ENCODE peak calls at places on chromosomes 1 and 21, in ten cellular contexts. W is CD8-positive, alpha-beta T cell; A is iPS-NIHi11; F is A549; P is NCI-H345; J is HT1080; C is stimulated activated CD8-positive, alpha-beta memory T cell treated with anti-CD3 and anti-CD28 coated beads, Interleukin-2, amount 100 ng/mL, for 1 hour; X is BE2C; O is NCI-H1105 treated with DMSO at 0.1 percent for 48 hours; R is GM12892. L is an unnamed sample.

GRCh38 chr21:35963920-35964451 is 96.3 kb downstream of the SETD4 start:
- DNase-seq in W (no peak), A (peak; percentile 11), F (no peak), P (no peak), J (peak; percentile 80), C (no peak), X (peak; percentile 71), O (no peak), R (no peak), L (no peak)

GRCh38 chr1:235326719-235327558 is 1.0 kb downstream of the ARID4B start:
- DNase-seq in W (peak; percentile 61), A (peak; percentile 39), F (peak; percentile 28), P (peak; percentile 52), J (peak; percentile 31), C (peak; percentile 14), X (peak; percentile 51), O (peak; percentile 78), R (peak; percentile 29), L (peak; percentile 57)

GRCh38 chr1:17207046-17207445 is 2.1 kb downstream of the PADI1 start:
- DNase-seq in W (no peak), A (no peak), F (no peak), P (no peak), J (no peak), C (no peak), X (no peak), O (no peak), R (peak; percentile 63), L (no peak)

GRCh38 chr1:212607206-212607923 is 1.2 kb upstream of the ATF3 start:
- DNase-seq in W (peak; percentile 18), A (no peak), F (no peak), P (peak; percentile 37), J (no peak), C (no peak), X (no peak), O (peak; percentile 16), R (peak; percentile 33), L (no peak)

GRCh38 chr1:204432708-204433107 is 21.1 kb upstream of the PPP1R15B start:
- DNase-seq in W (no peak), A (no peak), F (no peak), P (no peak), J (no peak), C (no peak), X (no peak), O (no peak), R (no peak), L (no peak)

GRCh38 chr1:24513691-24514090 is 11.1 kb downstream of the RCAN3 start:
- DNase-seq in W (no peak), A (no peak), F (no peak), P (no peak), J (no peak), C (no peak), X (no peak), O (no peak), R (no peak), L (no peak)

GRCh38 chr1:66242646-66243547 is 291.1 kb upstream of the SGIP1 start:
- DNase-seq in W (peak; percentile 73), A (peak; percentile 71), F (peak; percentile 91), P (peak; percentile 84), J (peak; percentile 91), C (peak; percentile 24), X (peak; percentile 81), O (peak; percentile 85), R (peak; percentile 11), L (peak; percentile 68)

GRCh38 chr1:153796786-153797659 is 21.8 kb downstream of the SLC27A3 start:
- DNase-seq in W (peak; percentile 90), A (peak; percentile 90), F (peak; percentile 70), P (peak; percentile 93), J (peak; percentile 50), C (peak; percentile 63), X (peak; percentile 82), O (peak; percentile 71), R (peak; percentile 78), L (peak; percentile 83)

GRCh38 chr21:43911015-43911934 is 46.3 kb downstream of the AGPAT3 start:
- DNase-seq in W (no peak), A (no peak), F (no peak), P (no peak), J (no peak), C (no peak), X (no peak), O (no peak), R (no peak), L (no peak)

GRCh38 chr21:32423320-32423719 is 10.8 kb downstream of the EVA1C start:
- DNase-seq in W (no peak), A (no peak), F (no peak), P (no peak), J (peak; percentile 82), C (no peak), X (no peak), O (no peak), R (no peak), L (no peak)

GRCh38 chr1:54337928-54338327 is 68.3 kb downstream of the SSBP3 start:
- DNase-seq in W (no peak), A (no peak), F (no peak), P (no peak), J (peak; percentile 16), C (no peak), X (no peak), O (no peak), R (no peak), L (no peak)

GRCh38 chr1:3133671-3134070 is 64.7 kb downstream of the PRDM16 start:
- DNase-seq in W (no peak), A (no peak), F (peak; percentile 29), P (no peak), J (no peak), C (no peak), X (no peak), O (no peak), R (no peak), L (no peak)

GRCh38 chr1:1440262-1440772 is 4.8 kb downstream of the VWA1 start:
- DNase-seq in W (no peak), A (no peak), F (no peak), P (no peak), J (no peak), C (no peak), X (no peak), O (no peak), R (peak; percentile 31), L (no peak)

GRCh38 chr1:17096584-17096983 is 22.7 kb downstream of the PADI2 start:
- DNase-seq in W (no peak), A (no peak), F (no peak), P (no peak), J (no peak), C (no peak), X (no peak), O (no peak), R (no peak), L (no peak)

GRCh38 chr1:117122297-117123025 is 912 bp upstream of the TRIM45 start:
- DNase-seq in W (no peak), A (peak; percentile 21), F (no peak), P (no peak), J (no peak), C (no peak), X (no peak), O (no peak), R (no peak), L (no peak)

GRCh38 chr21:16571594-16571993 is 841.8 kb downstream of the USP25 start:
- DNase-seq in W (no peak), A (no peak), F (no peak), P (no peak), J (no peak), C (no peak), X (no peak), O (no peak), R (no peak), L (no peak)

GRCh38 chr1:205481279-205481617 is 23.2 kb upstream of the CDK18 start:
- DNase-seq in W (no peak), A (no peak), F (no peak), P (no peak), J (no peak), C (no peak), X (no peak), O (no peak), R (no peak), L (no peak)

GRCh38 chr21:35256468-35256988 is 207.4 kb upstream of the RUNX1 start:
- DNase-seq in W (no peak), A (peak; percentile 14), F (peak; percentile 86), P (peak; percentile 92), J (peak; percentile 96), C (no peak), X (no peak), O (peak; percentile 77), R (no peak), L (no peak)

GRCh38 chr1:37677808-37678207 is 14.5 kb upstream of the CDCA8 start:
- DNase-seq in W (no peak), A (no peak), F (no peak), P (no peak), J (no peak), C (no peak), X (no peak), O (no peak), R (no peak), L (no peak)

GRCh38 chr1:11598461-11598860 is 55.8 kb downstream of the FBXO2 start:
- DNase-seq in W (no peak), A (no peak), F (no peak), P (no peak), J (no peak), C (no peak), X (no peak), O (no peak), R (no peak), L (no peak)

GRCh38 chr1:46646844-46647243 is 21.3 kb downstream of the ATPAF1 start:
- DNase-seq in W (no peak), A (no peak), F (no peak), P (no peak), J (no peak), C (no peak), X (no peak), O (no peak), R (no peak), L (no peak)

GRCh38 chr1:173302366-173302765 is 95.2 kb upstream of the TNFSF4 start:
- DNase-seq in W (no peak), A (no peak), F (no peak), P (no peak), J (no peak), C (no peak), X (no peak), O (no peak), R (no peak), L (no peak)

GRCh38 chr1:84379128-84379527 is 19.2 kb upstream of the DNASE2B start:
- DNase-seq in W (no peak), A (no peak), F (no peak), P (no peak), J (peak; percentile 64), C (no peak), X (no peak), O (no peak), R (no peak), L (no peak)

GRCh38 chr1:209585672-209586071 is 2.2 kb downstream of the CAMK1G start:
- DNase-seq in W (no peak), A (peak; percentile 66), F (no peak), P (peak; percentile 50), J (no peak), C (no peak), X (peak; percentile 72), O (peak; percentile 71), R (no peak), L (no peak)

GRCh38 chr1:78607334-78607927 is 12.8 kb upstream of the IFI44L start:
- DNase-seq in W (no peak), A (peak; percentile 29), F (peak; percentile 13), P (peak; percentile 30), J (peak; percentile 12), C (no peak), X (no peak), O (peak; percentile 35), R (no peak), L (no peak)

GRCh38 chr1:112251766-112252506 is 144.1 kb upstream of the CTTNBP2NL start:
- DNase-seq in W (no peak), A (no peak), F (peak; percentile 72), P (no peak), J (peak; percentile 97), C (no peak), X (no peak), O (no peak), R (no peak), L (no peak)

GRCh38 chr1:150008699-150009098 is 1.8 kb downstream of the OTUD7B start:
- DNase-seq in W (no peak), A (no peak), F (no peak), P (peak; percentile 34), J (no peak), C (no peak), X (no peak), O (peak; percentile 81), R (no peak), L (no peak)

GRCh38 chr1:186139115-186139514 is 235.9 kb downstream of the TPR start:
- DNase-seq in W (no peak), A (no peak), F (no peak), P (no peak), J (no peak), C (no peak), X (no peak), O (no peak), R (no peak), L (no peak)